ENCODE peak calls at places on chromosome X, in five cellular contexts. P is endothelial cell, N is uterus, Q is epithelial cell of proximal tubule, E is GM20000. O is an unnamed sample.
A peak's percentile ranks its signal among the peaks of the same experiment; 100 is the strongest.

GRCh38 chrX:94107981-94108380 is 434.0 kb downstream of the FAM133A start:
- DNase-seq in P (no peak), N (no peak), Q (no peak), E (no peak), O (no peak)

GRCh38 chrX:10217218-10217617 is 60.4 kb downstream of the CLCN4 start:
- DNase-seq in P (no peak), N (no peak), Q (no peak), E (no peak), O (no peak)

GRCh38 chrX:37405954-37406353 is 56.8 kb downstream of the PRRG1 start:
- DNase-seq in P (no peak), N (no peak), Q (no peak), E (no peak), O (no peak)

GRCh38 chrX:13658602-13659001 is 5.7 kb downstream of the TCEANC start:
- DNase-seq in P (no peak), N (no peak), Q (no peak), E (peak; percentile 7), O (peak; percentile 38)

GRCh38 chrX:55794420-55794819 is 76.9 kb downstream of the RRAGB start:
- DNase-seq in P (no peak), N (no peak), Q (no peak), E (peak; percentile 9), O (peak; percentile 21)

GRCh38 chrX:65879977-65880799 is 159.7 kb downstream of the VSIG4 start:
- DNase-seq in P (no peak), N (no peak), Q (no peak), E (no peak), O (no peak)

GRCh38 chrX:29295987-29296680 is 708.9 kb downstream of the IL1RAPL1 start:
- DNase-seq in P (no peak), N (no peak), Q (no peak), E (no peak), O (no peak)

GRCh38 chrX:115333446-115333845 is 43.9 kb downstream of the LUZP4 start:
- DNase-seq in P (no peak), N (no peak), Q (no peak), E (no peak), O (no peak)

GRCh38 chrX:64894454-64895038 is 81.7 kb downstream of the ZC4H2 start:
- DNase-seq in P (peak; percentile 53), N (no peak), Q (no peak), E (peak; percentile 12), O (peak; percentile 39)

GRCh38 chrX:119690921-119691716 is 1.8 kb downstream of the SEPTIN6 start:
- DNase-seq in P (no peak), N (no peak), Q (no peak), E (no peak), O (no peak)

GRCh38 chrX:80751456-80751855 is 58.2 kb downstream of the BRWD3 start:
- DNase-seq in P (no peak), N (no peak), Q (no peak), E (no peak), O (no peak)

GRCh38 chrX:43003939-43004338 is 226.0 kb upstream of the PPP1R2C start:
- DNase-seq in P (no peak), N (no peak), Q (no peak), E (no peak), O (no peak)

GRCh38 chrX:2710496-2710895 is 19.4 kb downstream of the CD99 start:
- DNase-seq in P (no peak), N (no peak), Q (no peak), E (no peak), O (no peak)

GRCh38 chrX:47752685-47753084 is 84.0 kb upstream of the ZNF81 start:
- DNase-seq in P (no peak), N (no peak), Q (no peak), E (no peak), O (no peak)

GRCh38 chrX:21723814-21724213 is 34.1 kb downstream of the SMPX start:
- DNase-seq in P (no peak), N (no peak), Q (no peak), E (no peak), O (no peak)

GRCh38 chrX:49910344-49910743 is 12.1 kb upstream of the CLCN5 start:
- DNase-seq in P (no peak), N (no peak), Q (no peak), E (peak; percentile 12), O (peak; percentile 23)

GRCh38 chrX:109926743-109927662 is 75.9 kb upstream of the TMEM164 start:
- DNase-seq in P (no peak), N (no peak), Q (no peak), E (no peak), O (no peak)

GRCh38 chrX:118528089-118528753 is 32.6 kb downstream of the DOCK11 start:
- DNase-seq in P (no peak), N (no peak), Q (no peak), E (peak; percentile 20), O (peak; percentile 43)

GRCh38 chrX:2874222-2875135 is 45.7 kb downstream of the GYG2 start:
- DNase-seq in P (no peak), N (no peak), Q (no peak), E (no peak), O (no peak)

GRCh38 chrX:53682885-53683555 is 3.5 kb downstream of the HUWE1 start:
- DNase-seq in P (peak; percentile 44), N (peak; percentile 27), Q (no peak), E (peak; percentile 9), O (peak; percentile 23)

GRCh38 chrX:118396113-118396512 is 50.2 kb downstream of the WDR44 start:
- DNase-seq in P (no peak), N (no peak), Q (no peak), E (no peak), O (no peak)

GRCh38 chrX:131812847-131813825 is 210.0 kb upstream of the STK26 start:
- DNase-seq in P (no peak), N (peak; percentile 73), Q (no peak), E (peak; percentile 59), O (peak; percentile 75)

GRCh38 chrX:51494409-51494808 is 2.0 kb downstream of the NUDT11 start:
- DNase-seq in P (no peak), N (no peak), Q (no peak), E (no peak), O (no peak)
- TF ChIP-seq CTCF in P (no peak), N (no peak), Q (peak; percentile 17), E (no peak), O (no peak)

GRCh38 chrX:72545990-72546389 is 26.7 kb downstream of the HDAC8 start:
- DNase-seq in P (no peak), N (no peak), Q (no peak), E (no peak), O (no peak)
- TF ChIP-seq CTCF in P (no peak), N (no peak), Q (peak; percentile 33), E (no peak), O (no peak)

GRCh38 chrX:86066998-86067397 is 19.6 kb upstream of the CHM start:
- DNase-seq in P (no peak), N (no peak), Q (no peak), E (no peak), O (no peak)
- TF ChIP-seq CTCF in P (no peak), N (no peak), Q (peak; percentile 2), E (no peak), O (no peak)

GRCh38 chrX:152941328-152942111 is 43.7 kb downstream of the ZNF185 start:
- DNase-seq in P (peak; percentile 90), N (peak; percentile 89), Q (no peak), E (peak; percentile 91), O (peak; percentile 94)
- TF ChIP-seq CTCF in P (peak; percentile 79), N (peak; percentile 91), Q (peak; percentile 36), E (peak; percentile 58), O (peak; percentile 82)

DNA sequence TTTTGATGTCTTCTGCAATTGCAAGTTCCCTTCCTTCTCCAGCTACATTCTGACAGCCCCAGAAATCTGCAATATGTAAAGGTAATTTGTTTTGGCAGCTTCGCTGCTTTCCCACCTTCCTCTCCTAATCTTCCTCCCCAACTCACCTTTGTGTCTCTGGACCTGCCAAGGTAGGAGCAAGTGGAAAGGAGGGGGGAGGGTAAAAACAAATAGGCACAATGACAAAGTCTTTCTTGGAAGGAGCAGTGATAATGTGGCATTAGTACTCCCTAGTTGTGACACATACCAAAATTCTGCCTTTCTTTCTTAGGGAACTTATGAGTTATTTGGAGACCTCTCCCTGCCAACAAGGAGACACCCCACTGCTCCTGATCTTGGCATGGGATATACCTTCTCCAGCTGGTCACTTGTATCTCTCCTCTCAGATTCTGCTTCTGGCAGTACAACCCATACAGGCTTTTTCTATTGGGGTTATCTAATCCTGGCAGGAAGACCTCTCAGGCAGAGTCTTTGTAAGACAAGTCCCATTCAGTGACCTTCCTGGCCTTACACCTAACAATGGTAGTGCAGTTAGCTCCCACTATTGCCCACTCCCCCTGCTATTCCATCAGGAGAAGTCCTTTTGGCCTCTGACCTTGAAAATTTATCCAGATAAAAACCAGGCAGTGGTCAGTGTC is 24.2 kb downstream of the F8 start:
- DNase-seq in P (no peak), N (no peak), Q (no peak), E (no peak), O (no peak)
- TF ChIP-seq CTCF in P (no peak), N (no peak), Q (no peak), E (no peak), O (no peak)

DNA sequence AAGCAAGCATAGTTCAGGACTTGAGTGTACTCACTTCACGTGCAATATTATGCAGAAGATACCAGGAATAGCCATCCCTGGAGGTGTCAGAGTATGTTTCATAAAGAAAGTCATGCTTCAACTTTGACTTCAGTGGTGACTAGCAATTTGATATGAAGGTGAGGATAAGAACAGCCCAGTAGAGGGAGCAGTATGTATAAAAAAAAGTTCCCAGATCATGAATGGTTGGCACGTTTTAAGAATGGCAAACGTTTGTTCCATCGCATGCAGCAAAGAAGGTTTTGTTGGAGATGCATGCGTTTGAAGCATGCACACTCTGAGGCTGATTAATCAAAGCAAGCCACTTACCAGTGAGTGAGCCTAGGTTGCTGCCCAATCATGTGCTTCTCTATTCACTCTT is 33.5 kb upstream of the SLITRK4 start:
- DNase-seq in P (no peak), N (no peak), Q (no peak), E (no peak), O (no peak)
- TF ChIP-seq CTCF in P (no peak), N (no peak), Q (peak; percentile 50), E (no peak), O (no peak)

GRCh38 chrX:138191998-138192397 is 519.5 kb downstream of the FGF13 start:
- DNase-seq in P (peak; percentile 28), N (no peak), Q (no peak), E (no peak), O (peak; percentile 1)
- TF ChIP-seq CTCF in P (no peak), N (no peak), Q (peak; percentile 63), E (no peak), O (peak; percentile 34)

GRCh38 chrX:97290199-97290598 is 406.5 kb downstream of the RPA4 start:
- DNase-seq in P (no peak), N (no peak), Q (no peak), E (no peak), O (no peak)

GRCh38 chrX:97294016-97294415 is 410.3 kb downstream of the RPA4 start:
- DNase-seq in P (no peak), N (no peak), Q (no peak), E (no peak), O (no peak)

GRCh38 chrX:97295954-97296353 is 412.2 kb downstream of the RPA4 start:
- DNase-seq in P (no peak), N (no peak), Q (no peak), E (no peak), O (no peak)
- TF ChIP-seq CTCF in P (no peak), N (no peak), Q (no peak), E (no peak), O (no peak)

GRCh38 chrX:106178826-106179225 is 10.7 kb downstream of the PWWP3B start:
- DNase-seq in P (no peak), N (no peak), Q (no peak), E (no peak), O (no peak)
- TF ChIP-seq CTCF in P (no peak), N (no peak), Q (peak; percentile 7), E (no peak), O (no peak)

O was measured in GM13976.